ENCODE peak calls at places on chromosomes 12 and 14, in ten cellular contexts. S is SW 1271; U is stimulated activated CD4-positive, alpha-beta T cell treated with anti-CD3 and anti-CD28 coated beads, Interleukin-2, amount 100 ng/mL, for 48 hours; I is NCI-H1694; O is NCI-H2029 treated with DMSO at 0.1 percent for 48 hours; M is nephron progenitor cell; C is activated effector memory CD4-positive, alpha-beta T cell treated with Interleukin-2 at 50 U/mL for 16 hours; Z is fibroblast of lung; Q is mesothelial cell of epicardium; V is NCI-H146. E is an unnamed sample.

GRCh38 chr12:66699738-66700482 is 21.0 kb upstream of the GRIP1 start:
- DNase-seq in U (no peak), I (no peak), C (no peak), Q (no peak), M (no peak), O (no peak), V (no peak), Z (no peak), S (no peak), E (no peak)

GRCh38 chr12:25806271-25806670 is 152.2 kb upstream of the RASSF8 start:
- DNase-seq in Q (no peak), C (no peak), U (no peak), I (no peak), V (no peak), Z (peak; percentile 64), O (no peak), S (no peak), M (no peak), E (no peak)

GRCh38 chr12:65637774-65638173 is 186.5 kb upstream of the HMGA2 start:
- DNase-seq in I (no peak), C (no peak), U (no peak), Z (no peak), M (no peak), Q (no peak), S (no peak), O (no peak), V (no peak), E (no peak)

GRCh38 chr12:82810568-82810967 is 123.9 kb downstream of the TMTC2 start:
- DNase-seq in U (no peak), Z (no peak), C (no peak), Q (no peak), V (no peak), O (no peak), S (no peak), M (no peak), I (no peak), E (no peak)

GRCh38 chr12:72246370-72246769 is 25.8 kb upstream of the TRHDE start:
- DNase-seq in M (no peak), I (no peak), S (no peak), C (no peak), U (no peak), Q (no peak), Z (no peak), V (no peak), O (no peak), E (no peak)

GRCh38 chr12:65867428-65867827 is 43.1 kb downstream of the HMGA2 start:
- DNase-seq in Q (no peak), O (no peak), U (no peak), V (no peak), S (peak; percentile 40), M (no peak), Z (peak; percentile 81), C (no peak), I (no peak), E (no peak)

GRCh38 chr14:24439257-24439656 is 3.3 kb downstream of the SDR39U1 start:
- DNase-seq in V (no peak), I (no peak), C (no peak), M (no peak), O (no peak), Q (no peak), U (no peak), Z (no peak), S (no peak), E (no peak)

GRCh38 chr14:92520701-92521415 is 7.3 kb downstream of the RIN3 start:
- DNase-seq in V (no peak), U (no peak), C (no peak), I (no peak), O (no peak), Z (no peak), Q (no peak), S (no peak), M (no peak), E (no peak)